ENCODE peak calls at places on chromosome 21, in four cellular contexts. One of them, this sample, is unnamed.

GRCh38 chr21:41752231-41752681 is 14.6 kb downstream of the RIPK4 start:
- DNase-seq in K562: no peak
- DNase-seq in HepG2: no peak
- DNase-seq in GM12878: no peak
- DNase-seq in this sample: no peak

GRCh38 chr21:32320059-32320458 is 21.4 kb downstream of the MRAP start:
- DNase-seq in K562: no peak
- DNase-seq in HepG2: no peak
- DNase-seq in GM12878: no peak
- DNase-seq in this sample: no peak

GRCh38 chr21:31268090-31268489 is 76.0 kb downstream of the TIAM1 start:
- DNase-seq in K562: no peak
- DNase-seq in HepG2: no peak
- DNase-seq in GM12878: no peak
- DNase-seq in this sample: no peak

GRCh38 chr21:22223385-22223784 is 1225.2 kb downstream of the NCAM2 start:
- DNase-seq in K562: no peak
- DNase-seq in HepG2: no peak
- DNase-seq in GM12878: peak
- DNase-seq in this sample: no peak

GRCh38 chr21:15732996-15733329 is 3.2 kb downstream of the USP25 start:
- DNase-seq in K562: peak
- DNase-seq in HepG2: no peak
- DNase-seq in GM12878: no peak
- DNase-seq in this sample: no peak

GRCh38 chr21:39187141-39187540 is 3.9 kb upstream of the PSMG1 start:
- DNase-seq in K562: no peak
- DNase-seq in HepG2: no peak
- DNase-seq in GM12878: no peak
- DNase-seq in this sample: no peak

GRCh38 chr21:28083350-28083749 is 909.3 kb downstream of the LTN1 start:
- DNase-seq in K562: no peak
- DNase-seq in HepG2: no peak
- DNase-seq in GM12878: no peak
- DNase-seq in this sample: no peak

GRCh38 chr21:42130447-42130846 is 59.3 kb downstream of the UMODL1 start:
- DNase-seq in K562: no peak
- DNase-seq in HepG2: no peak
- DNase-seq in GM12878: no peak
- DNase-seq in this sample: no peak

GRCh38 chr21:26597981-26598380 is 24.9 kb upstream of the CYYR1 start:
- DNase-seq in K562: no peak
- DNase-seq in HepG2: no peak
- DNase-seq in GM12878: no peak
- DNase-seq in this sample: no peak

GRCh38 chr21:46459356-46460112 is 843 bp downstream of the DIP2A start:
- DNase-seq in K562: peak
- DNase-seq in HepG2: no peak
- DNase-seq in GM12878: no peak
- DNase-seq in this sample: no peak

GRCh38 chr21:33313611-33314010 is 11.2 kb upstream of the IFNAR1 start:
- DNase-seq in K562: no peak
- DNase-seq in HepG2: no peak
- DNase-seq in GM12878: no peak
- DNase-seq in this sample: no peak

GRCh38 chr21:44020551-44020950 is 8.4 kb downstream of the TRAPPC10 start:
- DNase-seq in K562: no peak
- DNase-seq in HepG2: no peak
- DNase-seq in GM12878: no peak
- DNase-seq in this sample: no peak

GRCh38 chr21:42833439-42833815 is 45.9 kb downstream of the WDR4 start:
- DNase-seq in K562: peak
- DNase-seq in HepG2: peak
- DNase-seq in GM12878: peak
- DNase-seq in this sample: peak

GRCh38 chr21:31335957-31336738 is 7.9 kb downstream of the TIAM1 start:
- DNase-seq in K562: no peak
- DNase-seq in HepG2: no peak
- DNase-seq in GM12878: no peak
- DNase-seq in this sample: no peak

GRCh38 chr21:41643246-41643966 is 123.4 kb downstream of the RIPK4 start:
- DNase-seq in K562: no peak
- DNase-seq in HepG2: no peak
- DNase-seq in GM12878: no peak
- DNase-seq in this sample: no peak

GRCh38 chr21:37565530-37566223 is 199.1 kb downstream of the DYRK1A start:
- DNase-seq in K562: no peak
- DNase-seq in HepG2: peak
- DNase-seq in GM12878: no peak
- DNase-seq in this sample: no peak

GRCh38 chr21:15444118-15444960 is 285.4 kb upstream of the USP25 start:
- DNase-seq in K562: no peak
- DNase-seq in HepG2: peak
- DNase-seq in GM12878: no peak
- DNase-seq in this sample: no peak

GRCh38 chr21:37367758-37368535 is 1.4 kb downstream of the DYRK1A start:
- DNase-seq in K562: peak
- DNase-seq in HepG2: no peak
- DNase-seq in GM12878: no peak
- DNase-seq in this sample: no peak

GRCh38 chr21:28154121-28154520 is 838.6 kb downstream of the LTN1 start:
- DNase-seq in K562: no peak
- DNase-seq in HepG2: no peak
- DNase-seq in GM12878: no peak
- DNase-seq in this sample: no peak

GRCh38 chr21:26137379-26138060 is 33.0 kb downstream of the APP start:
- DNase-seq in K562: no peak
- DNase-seq in HepG2: no peak
- DNase-seq in GM12878: no peak
- DNase-seq in this sample: no peak

GRCh38 chr21:16196521-16197208 is 466.9 kb downstream of the USP25 start:
- DNase-seq in K562: no peak
- DNase-seq in HepG2: no peak
- DNase-seq in GM12878: no peak
- DNase-seq in this sample: no peak

GRCh38 chr21:41610042-41610839 is 102.3 kb upstream of the TMPRSS2 start:
- DNase-seq in K562: peak
- DNase-seq in HepG2: peak
- DNase-seq in GM12878: no peak
- DNase-seq in this sample: peak

GRCh38 chr21:19908386-19908785 is 1089.8 kb upstream of the NCAM2 start:
- DNase-seq in K562: no peak
- DNase-seq in HepG2: no peak
- DNase-seq in GM12878: no peak
- DNase-seq in this sample: no peak

GRCh38 chr21:29219165-29219770 is 79.5 kb upstream of the BACH1 start:
- DNase-seq in K562: no peak
- DNase-seq in HepG2: no peak
- DNase-seq in GM12878: no peak
- DNase-seq in this sample: no peak

GRCh38 chr21:29217818-29218252 is 80.9 kb upstream of the BACH1 start:
- DNase-seq in K562: no peak
- DNase-seq in HepG2: peak
- DNase-seq in GM12878: no peak
- DNase-seq in this sample: no peak

GRCh38 chr21:29213513-29214385 is 83.3 kb downstream of the MAP3K7CL start:
- DNase-seq in K562: no peak
- DNase-seq in HepG2: no peak
- DNase-seq in GM12878: no peak
- DNase-seq in this sample: no peak

GRCh38 chr21:29218749-29219148 is 80.0 kb upstream of the BACH1 start:
- DNase-seq in K562: no peak
- DNase-seq in HepG2: no peak
- DNase-seq in GM12878: no peak
- DNase-seq in this sample: no peak

DNA sequence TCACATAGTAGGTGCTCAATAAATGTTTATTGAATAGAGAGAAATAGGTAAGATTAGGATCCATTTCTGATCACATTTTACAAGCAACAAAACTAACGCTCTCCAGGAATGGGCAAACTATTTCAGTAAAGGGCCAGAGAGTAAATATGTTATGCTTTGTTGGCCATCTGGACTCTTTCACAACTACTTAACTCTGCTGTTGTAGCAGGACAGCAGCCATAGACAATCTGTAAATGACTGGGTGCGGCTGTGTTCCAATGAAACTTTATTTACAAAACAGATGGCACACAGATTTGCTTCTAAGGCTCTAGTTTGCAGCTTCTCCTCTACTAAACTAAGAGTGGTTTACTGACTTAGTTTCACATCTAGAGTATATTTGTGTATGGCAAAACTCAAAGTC is 83.0 kb upstream of the BACH1 start:
- DNase-seq in K562: no peak
- DNase-seq in HepG2: no peak
- DNase-seq in GM12878: no peak
- DNase-seq in this sample: no peak
- TF ChIP-seq FOXM1 in K562: no peak
- TF ChIP-seq FOXM1 in HepG2: no peak
- TF ChIP-seq FOXM1 in GM12878: no peak
- TF ChIP-seq FOXM1 in this sample: no peak

DNA sequence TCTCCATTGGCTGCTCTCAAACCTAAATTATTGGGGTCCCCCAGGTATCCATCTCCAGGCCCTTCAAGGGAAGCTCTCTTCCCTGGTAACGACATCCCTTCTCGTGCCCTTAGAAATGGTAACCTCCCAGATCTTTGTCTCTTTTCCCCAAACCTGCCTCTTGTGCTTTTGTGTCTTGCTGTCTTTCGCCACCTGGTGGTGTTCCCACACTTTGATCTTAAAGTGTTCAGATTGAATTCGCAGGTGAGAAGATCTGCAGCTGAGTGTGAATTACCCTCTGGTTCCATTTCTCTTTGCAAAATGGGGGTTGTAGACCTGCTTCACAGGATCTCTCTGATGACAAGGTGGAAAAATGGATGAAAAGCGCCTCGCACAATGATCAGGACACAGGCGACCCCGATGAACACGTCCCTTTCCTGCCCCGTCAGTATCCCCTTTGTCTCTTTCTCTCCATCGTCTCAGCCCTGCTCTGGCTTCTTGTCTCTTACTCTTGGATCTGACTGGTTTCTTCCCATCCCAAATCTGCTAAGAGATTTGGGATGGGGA is 53.1 kb downstream of the DOP1B start:
- DNase-seq in K562: peak
- DNase-seq in HepG2: peak
- DNase-seq in GM12878: no peak
- DNase-seq in this sample: peak
- TF ChIP-seq BHLHE40 in K562: no peak
- TF ChIP-seq BHLHE40 in HepG2: no peak
- TF ChIP-seq BHLHE40 in GM12878: no peak
- TF ChIP-seq BHLHE40 in this sample: no peak

DNA sequence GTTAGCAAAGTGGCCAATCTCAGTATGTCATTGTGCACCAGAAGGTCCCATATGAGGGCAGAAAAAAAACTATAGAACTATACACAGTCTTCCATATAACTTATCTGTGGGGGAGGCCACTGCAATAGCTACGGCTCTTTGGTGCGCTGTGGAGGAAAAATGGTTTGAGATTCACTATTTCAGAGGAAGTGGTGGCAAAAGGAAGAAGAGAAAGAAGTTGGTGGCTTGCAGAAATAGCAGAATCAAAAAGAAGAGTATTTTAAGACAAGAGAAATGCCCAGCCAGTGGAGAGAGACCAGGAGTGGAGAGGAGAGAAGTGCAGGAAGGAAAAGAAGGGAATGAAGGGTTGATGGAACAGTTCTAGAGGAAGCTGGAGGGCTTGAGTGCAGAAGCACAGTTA is 64.7 kb downstream of the RUNX1 start:
- DNase-seq in K562: no peak
- DNase-seq in HepG2: no peak
- DNase-seq in GM12878: no peak
- DNase-seq in this sample: no peak
- TF ChIP-seq FOXM1 in K562: no peak
- TF ChIP-seq FOXM1 in HepG2: no peak
- TF ChIP-seq FOXM1 in GM12878: no peak
- TF ChIP-seq FOXM1 in this sample: no peak

GRCh38 chr21:45252448-45252925 is 35.2 kb downstream of the POFUT2 start:
- DNase-seq in K562: no peak
- DNase-seq in HepG2: no peak
- DNase-seq in GM12878: no peak
- DNase-seq in this sample: no peak

GRCh38 chr21:45249626-45250025 is 38.1 kb downstream of the POFUT2 start:
- DNase-seq in K562: no peak
- DNase-seq in HepG2: no peak
- DNase-seq in GM12878: no peak
- DNase-seq in this sample: no peak

GRCh38 chr21:45250272-45250671 is 37.4 kb downstream of the POFUT2 start:
- DNase-seq in K562: no peak
- DNase-seq in HepG2: no peak
- DNase-seq in GM12878: no peak
- DNase-seq in this sample: no peak

GRCh38 chr21:45251635-45252447 is 35.9 kb downstream of the POFUT2 start:
- DNase-seq in K562: no peak
- DNase-seq in HepG2: no peak
- DNase-seq in GM12878: no peak
- DNase-seq in this sample: no peak

GRCh38 chr21:45250914-45251634 is 36.6 kb downstream of the POFUT2 start:
- DNase-seq in K562: no peak
- DNase-seq in HepG2: no peak
- DNase-seq in GM12878: no peak
- DNase-seq in this sample: no peak
- TF ChIP-seq BHLHE40 in K562: no peak
- TF ChIP-seq BHLHE40 in HepG2: no peak
- TF ChIP-seq BHLHE40 in GM12878: no peak
- TF ChIP-seq BHLHE40 in this sample: no peak